ENCODE peak calls at places on chromosomes 3 and 15, in eight cellular contexts. H, K, V, E, A, F, G and Z are unnamed samples.

GRCh38 chr3:149340310-149340933 is 7.0 kb upstream of the TM4SF18 start:
- DNase-seq in H (peak), K (no peak), V (no peak), E (no peak), A (no peak), F (no peak), G (peak), Z (no peak)

GRCh38 chr3:99175276-99175801 is 273.8 kb upstream of the DCBLD2 start:
- DNase-seq in H (no peak), K (no peak), V (no peak), E (no peak), A (no peak), F (no peak), G (no peak), Z (no peak)

GRCh38 chr15:33032053-33032452 is 162.5 kb downstream of the FMN1 start:
- DNase-seq in H (no peak), K (no peak), V (no peak), E (no peak), A (no peak), F (no peak), G (peak), Z (no peak)

GRCh38 chr3:77699292-77699691 is 659.4 kb downstream of the ROBO2 start:
- DNase-seq in H (no peak), K (no peak), V (no peak), E (no peak), A (no peak), F (no peak), G (no peak), Z (no peak)

GRCh38 chr3:134627831-134628230 is 23.0 kb downstream of the KY start:
- DNase-seq in H (no peak), K (no peak), V (no peak), E (no peak), A (no peak), F (no peak), G (no peak), Z (no peak)

GRCh38 chr3:150469031-150469930 is 61.2 kb downstream of the TSC22D2 start:
- DNase-seq in H (peak), K (no peak), V (no peak), E (peak), A (peak), F (no peak), G (peak), Z (no peak)

GRCh38 chr3:156334841-156335545 is 214.6 kb downstream of the KCNAB1 start:
- DNase-seq in H (no peak), K (no peak), V (no peak), E (no peak), A (no peak), F (no peak), G (no peak), Z (no peak)

GRCh38 chr3:126113733-126114132 is 29.8 kb upstream of the SLC41A3 start:
- DNase-seq in H (no peak), K (no peak), V (no peak), E (peak), A (no peak), F (no peak), G (no peak), Z (no peak)

GRCh38 chr15:97177135-97177704 is 783.3 kb upstream of the ARRDC4 start:
- DNase-seq in H (no peak), K (no peak), V (no peak), E (no peak), A (no peak), F (no peak), G (peak), Z (no peak)

GRCh38 chr15:62118446-62118964 is 46.6 kb downstream of the C2CD4B start:
- DNase-seq in H (no peak), K (no peak), V (no peak), E (no peak), A (no peak), F (no peak), G (no peak), Z (no peak)

GRCh38 chr15:67799801-67800205 is 25.5 kb upstream of the SKOR1 start:
- DNase-seq in H (no peak), K (no peak), V (no peak), E (no peak), A (no peak), F (no peak), G (no peak), Z (no peak)

GRCh38 chr3:179066058-179066457 is 5.6 kb downstream of the ZMAT3 start:
- DNase-seq in H (no peak), K (no peak), V (no peak), E (no peak), A (no peak), F (no peak), G (no peak), Z (no peak)

GRCh38 chr15:45146405-45146804 is 16.6 kb downstream of the DUOX1 start:
- DNase-seq in H (no peak), K (no peak), V (no peak), E (no peak), A (no peak), F (no peak), G (no peak), Z (no peak)

GRCh38 chr15:90638241-90638691 is 78.9 kb upstream of the BLM start:
- DNase-seq in H (no peak), K (peak), V (peak), E (peak), A (no peak), F (no peak), G (no peak), Z (no peak)

GRCh38 chr3:52526151-52526561 is 7.5 kb downstream of the NT5DC2 start:
- DNase-seq in H (no peak), K (peak), V (peak), E (peak), A (no peak), F (no peak), G (no peak), Z (no peak)

GRCh38 chr3:39000008-39000450 is 51.7 kb downstream of the SCN11A start:
- DNase-seq in H (no peak), K (no peak), V (no peak), E (no peak), A (peak), F (no peak), G (peak), Z (no peak)

GRCh38 chr3:161222662-161223061 is 1.6 kb downstream of the NMD3 start:
- DNase-seq in H (no peak), K (no peak), V (no peak), E (no peak), A (no peak), F (no peak), G (peak), Z (no peak)

GRCh38 chr3:32452009-32452408 is 50.6 kb downstream of the CMTM6 start:
- DNase-seq in H (no peak), K (no peak), V (no peak), E (no peak), A (no peak), F (no peak), G (no peak), Z (no peak)

GRCh38 chr3:49413338-49413734 is 1.1 kb downstream of the TCTA start:
- DNase-seq in H (no peak), K (no peak), V (no peak), E (no peak), A (no peak), F (no peak), G (no peak), Z (no peak)

GRCh38 chr3:46400000-46400734 is 6.7 kb downstream of the CCR5AS start:
- DNase-seq in H (no peak), K (no peak), V (no peak), E (no peak), A (no peak), F (no peak), G (peak), Z (no peak)

GRCh38 chr3:68941055-68941454 is 8.7 kb upstream of the TAFA4 start:
- DNase-seq in H (peak), K (no peak), V (no peak), E (no peak), A (no peak), F (no peak), G (no peak), Z (no peak)

GRCh38 chr3:77655421-77655820 is 615.5 kb downstream of the ROBO2 start:
- DNase-seq in H (no peak), K (no peak), V (no peak), E (no peak), A (no peak), F (no peak), G (no peak), Z (no peak)

GRCh38 chr3:102195198-102195948 is 239.4 kb upstream of the ZPLD1 start:
- DNase-seq in H (peak), K (no peak), V (no peak), E (no peak), A (no peak), F (no peak), G (no peak), Z (no peak)

GRCh38 chr3:144162042-144162441 is 190.4 kb downstream of the DIPK2A start:
- DNase-seq in H (peak), K (no peak), V (no peak), E (no peak), A (no peak), F (no peak), G (peak), Z (no peak)

GRCh38 chr3:188052229-188052965 is 101.6 kb upstream of the LPP start:
- DNase-seq in H (peak), K (peak), V (no peak), E (peak), A (no peak), F (no peak), G (peak), Z (peak)

GRCh38 chr3:66437341-66437929 is 63.4 kb downstream of the LRIG1 start:
- DNase-seq in H (no peak), K (no peak), V (no peak), E (peak), A (no peak), F (no peak), G (no peak), Z (no peak)

GRCh38 chr3:18389108-18389733 is 35.9 kb downstream of the SATB1 start:
- DNase-seq in H (no peak), K (no peak), V (no peak), E (no peak), A (no peak), F (no peak), G (peak), Z (no peak)

GRCh38 chr3:14376348-14377043 is 25.9 kb upstream of the SLC6A6 start:
- DNase-seq in H (no peak), K (no peak), V (peak), E (no peak), A (no peak), F (no peak), G (no peak), Z (no peak)

GRCh38 chr15:28984421-28985375 is 98.9 kb downstream of the APBA2 start:
- DNase-seq in H (no peak), K (no peak), V (peak), E (no peak), A (peak), F (no peak), G (peak), Z (no peak)

GRCh38 chr15:93158104-93158503 is 69.1 kb upstream of the RGMA start:
- DNase-seq in H (no peak), K (no peak), V (no peak), E (no peak), A (no peak), F (no peak), G (no peak), Z (no peak)
- H3K4me3 ChIP-seq in H (no peak), K (no peak), V (no peak), E (no peak), A (no peak), F (no peak), G (no peak), Z (no peak)

GRCh38 chr3:152198655-152199054 is 70.1 kb upstream of the MBNL1 start:
- DNase-seq in H (no peak), K (no peak), V (no peak), E (no peak), A (no peak), F (peak), G (no peak), Z (no peak)

GRCh38 chr3:152195206-152195605 is 73.5 kb upstream of the MBNL1 start:
- DNase-seq in H (no peak), K (no peak), V (no peak), E (no peak), A (no peak), F (no peak), G (no peak), Z (no peak)

GRCh38 chr3:152197937-152198336 is 70.8 kb upstream of the MBNL1 start:
- DNase-seq in H (no peak), K (no peak), V (no peak), E (no peak), A (no peak), F (no peak), G (no peak), Z (no peak)

GRCh38 chr3:152197451-152197850 is 71.3 kb upstream of the MBNL1 start:
- DNase-seq in H (no peak), K (no peak), V (no peak), E (no peak), A (no peak), F (peak), G (no peak), Z (no peak)

DNA sequence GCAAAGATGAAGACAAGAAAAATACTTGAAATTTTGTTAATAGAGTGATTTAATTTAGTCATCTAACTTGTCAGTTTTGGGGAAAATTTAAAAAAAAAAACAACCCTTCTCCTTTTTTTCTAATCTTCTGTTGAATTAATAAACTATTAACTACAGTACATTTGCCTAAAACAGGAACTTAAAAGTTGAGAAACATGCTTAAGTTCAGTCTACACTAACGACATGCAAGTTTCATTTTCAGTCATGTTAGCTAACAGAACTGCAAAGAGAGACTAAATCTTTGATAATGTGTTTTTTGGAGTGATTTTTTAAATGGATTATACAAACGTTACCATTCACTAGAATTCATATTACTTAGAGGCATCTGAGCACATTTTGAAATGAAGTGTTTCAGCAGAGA is 71.9 kb upstream of the MBNL1 start:
- DNase-seq in H (no peak), K (no peak), V (no peak), E (no peak), A (no peak), F (no peak), G (no peak), Z (no peak)
- H3K4me3 ChIP-seq in H (no peak), K (peak), V (no peak), E (peak), A (no peak), F (peak), G (no peak), Z (peak)

GRCh38 chr3:87057474-87057873 is 66.5 kb upstream of the VGLL3 start:
- DNase-seq in H (no peak), K (no peak), V (no peak), E (no peak), A (no peak), F (no peak), G (no peak), Z (no peak)

GRCh38 chr3:87062685-87063084 is 71.7 kb upstream of the VGLL3 start:
- DNase-seq in H (no peak), K (no peak), V (no peak), E (no peak), A (no peak), F (no peak), G (no peak), Z (no peak)
- H3K4me3 ChIP-seq in H (no peak), K (no peak), V (no peak), E (no peak), A (no peak), F (no peak), G (no peak), Z (no peak)

GRCh38 chr15:52653451-52653964 is 25.7 kb downstream of the ATOSA start:
- DNase-seq in H (no peak), K (no peak), V (no peak), E (no peak), A (peak), F (no peak), G (peak), Z (no peak)
- H3K4me3 ChIP-seq in H (no peak), K (no peak), V (no peak), E (no peak), A (no peak), F (no peak), G (no peak), Z (no peak)

GRCh38 chr15:89328398-89329254 is 6.0 kb downstream of the POLG start:
- DNase-seq in H (no peak), K (no peak), V (no peak), E (peak), A (no peak), F (no peak), G (no peak), Z (no peak)
- H3K4me3 ChIP-seq in H (no peak), K (no peak), V (no peak), E (no peak), A (no peak), F (no peak), G (no peak), Z (no peak)

GRCh38 chr15:93861413-93861812 is 369.9 kb upstream of the MCTP2 start:
- DNase-seq in H (no peak), K (no peak), V (no peak), E (no peak), A (no peak), F (no peak), G (no peak), Z (no peak)
- H3K4me3 ChIP-seq in H (no peak), K (no peak), V (no peak), E (no peak), A (no peak), F (no peak), G (no peak), Z (no peak)

GRCh38 chr3:100263583-100263982 is 2.8 kb downstream of the TBC1D23 start:
- DNase-seq in H (no peak), K (no peak), V (no peak), E (no peak), A (no peak), F (no peak), G (no peak), Z (no peak)

GRCh38 chr3:100257601-100258000 is 3.2 kb upstream of the TBC1D23 start:
- DNase-seq in H (no peak), K (no peak), V (no peak), E (no peak), A (no peak), F (no peak), G (peak), Z (no peak)

GRCh38 chr3:100261481-100261903 is 700 bp downstream of the TBC1D23 start:
- DNase-seq in H (no peak), K (no peak), V (no peak), E (no peak), A (no peak), F (no peak), G (no peak), Z (no peak)

GRCh38 chr3:100260685-100261480 is at the start of gene TBC1D23:
- DNase-seq in H (peak), K (peak), V (peak), E (peak), A (peak), F (peak), G (peak), Z (peak)

DNA sequence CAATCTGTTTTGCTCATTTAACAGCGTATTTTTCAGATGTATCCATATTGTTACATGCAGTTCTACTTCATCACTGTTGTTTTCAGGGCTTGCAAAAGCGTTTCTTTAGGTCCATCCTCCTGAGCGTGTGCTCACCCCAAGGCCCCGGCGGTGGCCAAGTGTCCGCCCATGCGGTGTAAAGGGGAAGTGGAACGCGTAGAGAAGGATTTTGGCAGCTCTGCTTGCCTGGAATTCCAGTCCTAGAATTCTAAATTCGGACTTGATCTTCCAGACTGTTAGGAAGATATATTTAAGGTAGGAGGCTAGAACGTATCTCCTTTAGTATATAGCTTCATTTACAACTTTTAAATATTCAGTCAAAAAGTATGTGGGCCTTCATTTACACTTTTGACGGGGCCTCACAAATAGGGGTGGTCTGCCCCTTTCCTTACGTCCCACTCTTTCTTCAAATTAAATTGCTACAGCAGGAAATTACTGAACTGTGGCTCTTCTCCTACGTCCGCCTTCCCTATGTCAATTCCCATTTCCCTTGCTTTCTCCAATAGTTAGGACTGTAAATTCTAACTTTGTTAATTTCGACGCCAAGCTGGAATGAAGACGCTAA is 609 bp upstream of the TBC1D23 start:
- DNase-seq in H (peak), K (no peak), V (peak), E (peak), A (no peak), F (no peak), G (peak), Z (peak)
- H3K4me3 ChIP-seq in H (peak), K (peak), V (peak), E (peak), A (peak), F (peak), G (peak), Z (peak)

GRCh38 chr15:40982855-40983254 is 29.6 kb downstream of the CHAC1 start:
- DNase-seq in H (no peak), K (no peak), V (no peak), E (peak), A (no peak), F (no peak), G (peak), Z (peak)

GRCh38 chr15:40984406-40984805 is 31.1 kb downstream of the CHAC1 start:
- DNase-seq in H (no peak), K (no peak), V (no peak), E (no peak), A (no peak), F (no peak), G (no peak), Z (no peak)

GRCh38 chr15:40984963-40985362 is 31.7 kb downstream of the CHAC1 start:
- DNase-seq in H (no peak), K (no peak), V (no peak), E (no peak), A (no peak), F (no peak), G (peak), Z (no peak)

GRCh38 chr15:40978141-40978540 is 24.9 kb downstream of the CHAC1 start:
- DNase-seq in H (no peak), K (peak), V (no peak), E (no peak), A (no peak), F (no peak), G (no peak), Z (no peak)

GRCh38 chr15:40981186-40981585 is 27.9 kb downstream of the CHAC1 start:
- DNase-seq in H (no peak), K (no peak), V (no peak), E (no peak), A (no peak), F (no peak), G (no peak), Z (no peak)
- H3K4me3 ChIP-seq in H (no peak), K (no peak), V (no peak), E (no peak), A (no peak), F (no peak), G (no peak), Z (no peak)

GRCh38 chr3:11570251-11570650 is 73.5 kb downstream of the VGLL4 start:
- DNase-seq in H (no peak), K (peak), V (no peak), E (peak), A (no peak), F (no peak), G (no peak), Z (peak)
- H3K4me3 ChIP-seq in H (no peak), K (no peak), V (no peak), E (no peak), A (no peak), F (no peak), G (no peak), Z (no peak)